ENCODE peak calls at places on chromosomes 1 and 21, in ten cellular contexts. F, H, R, C, B, G, L, W, Q and K are unnamed samples.

GRCh38 chr21:29501451-29501850 is 202.7 kb downstream of the BACH1 start:
- DNase-seq in F (no peak), H (no peak), R (peak), C (no peak), B (no peak), G (no peak), L (no peak), W (no peak), Q (no peak), K (no peak)

GRCh38 chr1:1364266-1364665 is 5.9 kb upstream of the MXRA8 start:
- DNase-seq in F (no peak), H (no peak), R (peak), C (no peak), B (no peak), G (no peak), L (peak), W (no peak), Q (no peak), K (no peak)

GRCh38 chr1:162541619-162542141 is 19.8 kb upstream of the UAP1 start:
- DNase-seq in F (no peak), H (no peak), R (peak), C (no peak), B (no peak), G (no peak), L (no peak), W (no peak), Q (peak), K (peak)

GRCh38 chr1:235980976-235981375 is 83.9 kb downstream of the NID1 start:
- DNase-seq in F (no peak), H (no peak), R (no peak), C (no peak), B (no peak), G (no peak), L (no peak), W (peak), Q (no peak), K (no peak)

GRCh38 chr1:159831696-159832225 is 5.1 kb downstream of the SLAMF8 start:
- DNase-seq in F (no peak), H (no peak), R (no peak), C (no peak), B (no peak), G (no peak), L (no peak), W (no peak), Q (no peak), K (no peak)

GRCh38 chr21:21997390-21998333 is 999.5 kb downstream of the NCAM2 start:
- DNase-seq in F (no peak), H (no peak), R (peak), C (no peak), B (no peak), G (no peak), L (no peak), W (no peak), Q (no peak), K (no peak)

GRCh38 chr1:33516428-33516827 is 44.0 kb downstream of the ZSCAN20 start:
- DNase-seq in F (no peak), H (no peak), R (no peak), C (no peak), B (no peak), G (no peak), L (peak), W (no peak), Q (no peak), K (no peak)

GRCh38 chr21:36547464-36547863 is 67.5 kb upstream of the CLDN14 start:
- DNase-seq in F (no peak), H (no peak), R (no peak), C (no peak), B (no peak), G (no peak), L (no peak), W (no peak), Q (peak), K (no peak)

GRCh38 chr21:16608209-16608830 is 878.5 kb downstream of the USP25 start:
- DNase-seq in F (no peak), H (no peak), R (peak), C (no peak), B (no peak), G (no peak), L (no peak), W (no peak), Q (no peak), K (no peak)

GRCh38 chr1:116664366-116664983 is 3.1 kb downstream of the IGSF3 start:
- DNase-seq in F (no peak), H (no peak), R (no peak), C (no peak), B (no peak), G (no peak), L (no peak), W (no peak), Q (no peak), K (no peak)

GRCh38 chr21:44039828-44040227 is 27.7 kb downstream of the TRAPPC10 start:
- DNase-seq in F (no peak), H (no peak), R (no peak), C (no peak), B (no peak), G (no peak), L (no peak), W (no peak), Q (no peak), K (no peak)

GRCh38 chr1:203643213-203644045 is 16.8 kb downstream of the ATP2B4 start:
- DNase-seq in F (no peak), H (no peak), R (peak), C (no peak), B (no peak), G (no peak), L (no peak), W (no peak), Q (no peak), K (no peak)

GRCh38 chr1:110308247-110308646 is 30.9 kb upstream of the RBM15 start:
- DNase-seq in F (no peak), H (no peak), R (peak), C (no peak), B (no peak), G (no peak), L (no peak), W (no peak), Q (no peak), K (no peak)

GRCh38 chr1:153540394-153541361 is at the start of gene S100A5:
- DNase-seq in F (no peak), H (peak), R (peak), C (peak), B (peak), G (peak), L (no peak), W (peak), Q (peak), K (no peak)

GRCh38 chr1:42820813-42821212 is 3.6 kb upstream of the SVBP start:
- DNase-seq in F (no peak), H (no peak), R (no peak), C (no peak), B (no peak), G (no peak), L (no peak), W (no peak), Q (no peak), K (no peak)

GRCh38 chr1:221712198-221712684 is 29.6 kb downstream of the DUSP10 start:
- DNase-seq in F (no peak), H (peak), R (peak), C (no peak), B (no peak), G (peak), L (no peak), W (peak), Q (no peak), K (no peak)

GRCh38 chr1:198880818-198881597 is 242.2 kb downstream of the PTPRC start:
- DNase-seq in F (no peak), H (no peak), R (peak), C (no peak), B (no peak), G (no peak), L (no peak), W (peak), Q (no peak), K (peak)

GRCh38 chr1:29811727-29812396 is 575.5 kb downstream of the PTPRU start:
- DNase-seq in F (no peak), H (no peak), R (no peak), C (no peak), B (no peak), G (no peak), L (no peak), W (no peak), Q (peak), K (no peak)

GRCh38 chr1:27979151-27979858 is 19.5 kb downstream of the XKR8 start:
- DNase-seq in F (no peak), H (no peak), R (peak), C (no peak), B (no peak), G (peak), L (no peak), W (peak), Q (no peak), K (peak)

GRCh38 chr1:209565759-209566678 is 17.5 kb upstream of the CAMK1G start:
- DNase-seq in F (peak), H (peak), R (peak), C (peak), B (peak), G (peak), L (peak), W (peak), Q (peak), K (peak)

GRCh38 chr1:173043253-173043652 is 7.5 kb downstream of the TNFSF18 start:
- DNase-seq in F (no peak), H (no peak), R (peak), C (no peak), B (no peak), G (no peak), L (no peak), W (no peak), Q (no peak), K (no peak)

GRCh38 chr21:42500736-42501135 is 4.7 kb upstream of the RSPH1 start:
- DNase-seq in F (no peak), H (no peak), R (no peak), C (no peak), B (no peak), G (no peak), L (no peak), W (no peak), Q (no peak), K (no peak)

GRCh38 chr1:203440780-203441179 is 34.8 kb upstream of the PRELP start:
- DNase-seq in F (no peak), H (no peak), R (peak), C (no peak), B (peak), G (peak), L (peak), W (no peak), Q (peak), K (peak)

GRCh38 chr1:53532912-53533311 is 73.7 kb downstream of the DMRTB1 start:
- DNase-seq in F (no peak), H (no peak), R (no peak), C (no peak), B (no peak), G (no peak), L (no peak), W (no peak), Q (no peak), K (no peak)

GRCh38 chr1:232568331-232568852 is 61.5 kb downstream of the SIPA1L2 start:
- DNase-seq in F (no peak), H (no peak), R (peak), C (no peak), B (no peak), G (no peak), L (no peak), W (no peak), Q (no peak), K (no peak)

GRCh38 chr1:192707978-192708547 is 72.1 kb downstream of the RGS13 start:
- DNase-seq in F (no peak), H (no peak), R (no peak), C (no peak), B (no peak), G (no peak), L (no peak), W (peak), Q (no peak), K (no peak)

GRCh38 chr1:35444519-35444774 is 112.8 kb downstream of the KIAA0319L start:
- DNase-seq in F (no peak), H (no peak), R (no peak), C (no peak), B (no peak), G (no peak), L (no peak), W (no peak), Q (no peak), K (no peak)

GRCh38 chr1:178536844-178537371 is 24.0 kb downstream of the TEX35 start:
- DNase-seq in F (no peak), H (no peak), R (peak), C (no peak), B (peak), G (no peak), L (no peak), W (no peak), Q (peak), K (peak)

GRCh38 chr1:80064524-80064923 is 1058.0 kb upstream of the ADGRL4 start:
- DNase-seq in F (no peak), H (no peak), R (no peak), C (no peak), B (no peak), G (no peak), L (no peak), W (no peak), Q (no peak), K (no peak)

GRCh38 chr1:47707887-47708535 is 270.2 kb downstream of the FOXD2 start:
- DNase-seq in F (no peak), H (no peak), R (no peak), C (no peak), B (no peak), G (no peak), L (no peak), W (no peak), Q (no peak), K (no peak)

GRCh38 chr1:17875882-17876280 is 120.7 kb downstream of the ACTL8 start:
- DNase-seq in F (no peak), H (no peak), R (peak), C (no peak), B (no peak), G (no peak), L (no peak), W (no peak), Q (peak), K (no peak)

GRCh38 chr1:233503351-233503950 is 110.5 kb upstream of the KCNK1 start:
- DNase-seq in F (no peak), H (no peak), R (no peak), C (no peak), B (no peak), G (no peak), L (no peak), W (no peak), Q (no peak), K (no peak)